ENCODE peak calls at places on chromosomes 13 and 19, in eight cellular contexts. J is HCT116; B is neuronal stem cell; F is naive thymus-derived CD8-positive, alpha-beta T cell; S is LHCN-M2; U is HL-60; W is NCI-H460; E is WTC11. T is an unnamed sample.

GRCh38 chr13:30082391-30082790 is 225.0 kb downstream of the KATNAL1 start:
- DNase-seq in J (no peak), B (no peak), F (no peak), S (no peak), U (no peak), W (no peak), E (no peak), T (no peak)

GRCh38 chr13:77563110-77563509 is 27.6 kb downstream of the SCEL start:
- DNase-seq in J (no peak), B (no peak), F (no peak), S (peak), U (no peak), W (peak), E (no peak), T (no peak)

GRCh38 chr19:42042455-42043170 is 27.4 kb downstream of the GRIK5 start:
- DNase-seq in J (no peak), B (no peak), F (no peak), S (no peak), U (no peak), W (no peak), E (no peak), T (no peak)

GRCh38 chr19:49103331-49104085 is 10.7 kb upstream of the LIN7B start:
- DNase-seq in J (no peak), B (no peak), F (no peak), S (no peak), U (no peak), W (no peak), E (no peak), T (no peak)

GRCh38 chr13:37175996-37176395 is 70.5 kb upstream of the CSNK1A1L start:
- DNase-seq in J (no peak), B (no peak), F (no peak), S (peak), U (peak), W (no peak), E (no peak), T (no peak)

GRCh38 chr19:15231256-15231655 is 992 bp downstream of the EPHX3 start:
- DNase-seq in J (no peak), B (no peak), F (no peak), S (no peak), U (no peak), W (no peak), E (no peak), T (no peak)

GRCh38 chr13:63117710-63118109 is 1702.1 kb upstream of the PCDH20 start:
- DNase-seq in J (no peak), B (no peak), F (peak), S (no peak), U (no peak), W (no peak), E (no peak), T (no peak)

GRCh38 chr13:99086869-99087129 is 108.9 kb upstream of the DOCK9 start:
- DNase-seq in J (no peak), B (peak), F (peak), S (peak), U (no peak), W (peak), E (no peak), T (no peak)

GRCh38 chr13:102028846-102029245 is 373.0 kb downstream of the FGF14 start:
- DNase-seq in J (no peak), B (no peak), F (no peak), S (no peak), U (no peak), W (no peak), E (no peak), T (no peak)

GRCh38 chr13:24923305-24923640 is 159.3 kb downstream of the RNF17 start:
- DNase-seq in J (no peak), B (no peak), F (no peak), S (peak), U (no peak), W (no peak), E (no peak), T (no peak)

GRCh38 chr13:99996177-99996705 is 14.7 kb downstream of the ZIC2 start:
- DNase-seq in J (no peak), B (peak), F (no peak), S (no peak), U (no peak), W (no peak), E (no peak), T (no peak)

GRCh38 chr19:51777570-51778460 is 16.8 kb downstream of the FPR2 start:
- DNase-seq in J (peak), B (peak), F (peak), S (peak), U (peak), W (peak), E (peak), T (peak)

GRCh38 chr13:62482351-62482750 is 1066.7 kb upstream of the PCDH20 start:
- DNase-seq in J (no peak), B (no peak), F (no peak), S (no peak), U (no peak), W (no peak), E (no peak), T (no peak)

GRCh38 chr13:100800283-100800875 is 125.8 kb upstream of the TMTC4 start:
- DNase-seq in J (no peak), B (no peak), F (no peak), S (no peak), U (no peak), W (no peak), E (no peak), T (no peak)

GRCh38 chr19:31531326-31531725 is 182.1 kb upstream of the TSHZ3 start:
- DNase-seq in J (no peak), B (no peak), F (no peak), S (no peak), U (no peak), W (no peak), E (no peak), T (no peak)

GRCh38 chr13:90974249-90974954 is 373.1 kb upstream of the MIR17HG start:
- DNase-seq in J (no peak), B (no peak), F (no peak), S (no peak), U (no peak), W (no peak), E (no peak), T (no peak)

GRCh38 chr19:55487884-55488687 is at the start of gene SSC5D:
- DNase-seq in J (no peak), B (no peak), F (no peak), S (no peak), U (peak), W (no peak), E (no peak), T (no peak)

GRCh38 chr19:39193785-39194184 is 3.0 kb upstream of the NCCRP1 start:
- DNase-seq in J (no peak), B (no peak), F (no peak), S (no peak), U (no peak), W (no peak), E (no peak), T (no peak)

GRCh38 chr19:33905473-33905936 is 108.8 kb downstream of the KCTD15 start:
- DNase-seq in J (no peak), B (peak), F (no peak), S (no peak), U (no peak), W (no peak), E (peak), T (peak)

GRCh38 chr13:29523199-29523931 is 72.1 kb downstream of the SLC7A1 start:
- DNase-seq in J (no peak), B (no peak), F (no peak), S (no peak), U (no peak), W (no peak), E (no peak), T (no peak)

GRCh38 chr13:28492527-28493367 is 2.2 kb downstream of the FLT1 start:
- DNase-seq in J (no peak), B (peak), F (peak), S (no peak), U (no peak), W (no peak), E (no peak), T (no peak)

GRCh38 chr19:36244066-36244465 is 29.2 kb downstream of the ZNF146 start:
- DNase-seq in J (no peak), B (no peak), F (no peak), S (no peak), U (no peak), W (no peak), E (peak), T (peak)

T was measured in ELF-1.